ENCODE peak calls at places on chromosomes 3 and 15, in five cellular contexts. One of them, this sample, is unnamed.

GRCh38 chr15:74783808-74784175 is 1.9 kb downstream of the CSK start:
- DNase-seq in WTC11: no peak
- DNase-seq in hypothalamus: no peak
- DNase-seq in stimulated activated CD4-positive, alpha-beta T cell treated with anti-CD3 and anti-CD28 coated beads, Interleukin-12 subunit alpha, Interleukin-12 subunit beta, amount 100 ng/mL, for 4 hours: no peak
- DNase-seq in neural crest cell: no peak
- DNase-seq in this sample: no peak

GRCh38 chr15:67745059-67745993 is 80.0 kb upstream of the SKOR1 start:
- DNase-seq in stimulated activated CD4-positive, alpha-beta T cell treated with anti-CD3 and anti-CD28 coated beads, Interleukin-12 subunit alpha, Interleukin-12 subunit beta, amount 100 ng/mL, for 4 hours: no peak
- DNase-seq in WTC11: no peak
- DNase-seq in hypothalamus: no peak
- DNase-seq in neural crest cell: no peak
- DNase-seq in this sample: peak

GRCh38 chr15:54839379-54839778 is 357.4 kb downstream of the RSL24D1 start:
- DNase-seq in stimulated activated CD4-positive, alpha-beta T cell treated with anti-CD3 and anti-CD28 coated beads, Interleukin-12 subunit alpha, Interleukin-12 subunit beta, amount 100 ng/mL, for 4 hours: no peak
- DNase-seq in hypothalamus: no peak
- DNase-seq in WTC11: no peak
- DNase-seq in neural crest cell: no peak
- DNase-seq in this sample: no peak

GRCh38 chr15:74179101-74179841 is 5.8 kb downstream of the ISLR start:
- DNase-seq in WTC11: no peak
- DNase-seq in stimulated activated CD4-positive, alpha-beta T cell treated with anti-CD3 and anti-CD28 coated beads, Interleukin-12 subunit alpha, Interleukin-12 subunit beta, amount 100 ng/mL, for 4 hours: no peak
- DNase-seq in hypothalamus: no peak
- DNase-seq in neural crest cell: no peak
- DNase-seq in this sample: peak

GRCh38 chr15:57218826-57219576 is 157.3 kb upstream of the CGNL1 start:
- DNase-seq in hypothalamus: no peak
- DNase-seq in neural crest cell: peak
- DNase-seq in WTC11: no peak
- DNase-seq in stimulated activated CD4-positive, alpha-beta T cell treated with anti-CD3 and anti-CD28 coated beads, Interleukin-12 subunit alpha, Interleukin-12 subunit beta, amount 100 ng/mL, for 4 hours: no peak
- DNase-seq in this sample: peak

GRCh38 chr3:139521811-139522210 is 17.7 kb downstream of the RBP1 start:
- DNase-seq in hypothalamus: no peak
- DNase-seq in neural crest cell: no peak
- DNase-seq in stimulated activated CD4-positive, alpha-beta T cell treated with anti-CD3 and anti-CD28 coated beads, Interleukin-12 subunit alpha, Interleukin-12 subunit beta, amount 100 ng/mL, for 4 hours: no peak
- DNase-seq in WTC11: no peak
- DNase-seq in this sample: no peak

GRCh38 chr15:96869122-96869521 is 538.6 kb downstream of the NR2F2 start:
- DNase-seq in stimulated activated CD4-positive, alpha-beta T cell treated with anti-CD3 and anti-CD28 coated beads, Interleukin-12 subunit alpha, Interleukin-12 subunit beta, amount 100 ng/mL, for 4 hours: no peak
- DNase-seq in neural crest cell: no peak
- DNase-seq in hypothalamus: no peak
- DNase-seq in WTC11: no peak
- DNase-seq in this sample: no peak

GRCh38 chr3:126556637-126557414 is 1.9 kb downstream of the C3orf22 start:
- DNase-seq in stimulated activated CD4-positive, alpha-beta T cell treated with anti-CD3 and anti-CD28 coated beads, Interleukin-12 subunit alpha, Interleukin-12 subunit beta, amount 100 ng/mL, for 4 hours: no peak
- DNase-seq in hypothalamus: no peak
- DNase-seq in neural crest cell: no peak
- DNase-seq in WTC11: no peak
- DNase-seq in this sample: no peak

GRCh38 chr15:32698773-32699390 is 18.9 kb upstream of the GREM1 start:
- DNase-seq in WTC11: no peak
- DNase-seq in hypothalamus: no peak
- DNase-seq in stimulated activated CD4-positive, alpha-beta T cell treated with anti-CD3 and anti-CD28 coated beads, Interleukin-12 subunit alpha, Interleukin-12 subunit beta, amount 100 ng/mL, for 4 hours: no peak
- DNase-seq in neural crest cell: no peak
- DNase-seq in this sample: no peak

GRCh38 chr15:54575586-54575985 is 597.3 kb downstream of the UNC13C start:
- DNase-seq in hypothalamus: no peak
- DNase-seq in stimulated activated CD4-positive, alpha-beta T cell treated with anti-CD3 and anti-CD28 coated beads, Interleukin-12 subunit alpha, Interleukin-12 subunit beta, amount 100 ng/mL, for 4 hours: no peak
- DNase-seq in WTC11: no peak
- DNase-seq in neural crest cell: no peak
- DNase-seq in this sample: no peak

GRCh38 chr15:67731112-67731761 is 94.1 kb upstream of the SKOR1 start:
- DNase-seq in hypothalamus: no peak
- DNase-seq in stimulated activated CD4-positive, alpha-beta T cell treated with anti-CD3 and anti-CD28 coated beads, Interleukin-12 subunit alpha, Interleukin-12 subunit beta, amount 100 ng/mL, for 4 hours: no peak
- DNase-seq in WTC11: no peak
- DNase-seq in neural crest cell: no peak
- DNase-seq in this sample: no peak

GRCh38 chr3:182636646-182637045 is 156.7 kb upstream of the ATP11B start:
- DNase-seq in hypothalamus: no peak
- DNase-seq in stimulated activated CD4-positive, alpha-beta T cell treated with anti-CD3 and anti-CD28 coated beads, Interleukin-12 subunit alpha, Interleukin-12 subunit beta, amount 100 ng/mL, for 4 hours: no peak
- DNase-seq in WTC11: no peak
- DNase-seq in neural crest cell: no peak
- DNase-seq in this sample: no peak

GRCh38 chr3:121821421-121822199 is 13.2 kb downstream of the IQCB1 start:
- DNase-seq in WTC11: no peak
- DNase-seq in neural crest cell: no peak
- DNase-seq in stimulated activated CD4-positive, alpha-beta T cell treated with anti-CD3 and anti-CD28 coated beads, Interleukin-12 subunit alpha, Interleukin-12 subunit beta, amount 100 ng/mL, for 4 hours: no peak
- DNase-seq in hypothalamus: no peak
- DNase-seq in this sample: no peak

GRCh38 chr15:88930579-88930978 is 17.4 kb upstream of the MFGE8 start:
- DNase-seq in hypothalamus: no peak
- DNase-seq in stimulated activated CD4-positive, alpha-beta T cell treated with anti-CD3 and anti-CD28 coated beads, Interleukin-12 subunit alpha, Interleukin-12 subunit beta, amount 100 ng/mL, for 4 hours: no peak
- DNase-seq in neural crest cell: no peak
- DNase-seq in WTC11: no peak
- DNase-seq in this sample: no peak

GRCh38 chr15:101394654-101395053 is 94.9 kb downstream of the PCSK6 start:
- DNase-seq in stimulated activated CD4-positive, alpha-beta T cell treated with anti-CD3 and anti-CD28 coated beads, Interleukin-12 subunit alpha, Interleukin-12 subunit beta, amount 100 ng/mL, for 4 hours: no peak
- DNase-seq in neural crest cell: no peak
- DNase-seq in hypothalamus: no peak
- DNase-seq in WTC11: no peak
- DNase-seq in this sample: no peak

This sample was measured in fibroblast of the conjunctiva.